ENCODE peak calls at places on chromosomes 1 and 21, in four cellular contexts. T, Z, K and F are unnamed samples.

GRCh38 chr1:1973716-1974642 is 29.6 kb downstream of the CFAP74 start:
- DNase-seq in Z (no peak), K (peak), T (no peak), F (no peak)

GRCh38 chr1:82697965-82698364 is 897.2 kb downstream of the ADGRL2 start:
- DNase-seq in T (no peak), Z (no peak), K (no peak), F (no peak)

GRCh38 chr1:32220746-32221580 is 1.2 kb downstream of the TMEM234 start:
- DNase-seq in Z (no peak), K (no peak), T (no peak), F (no peak)

GRCh38 chr1:153355445-153356071 is 2.1 kb upstream of the S100A9 start:
- DNase-seq in K (peak), Z (peak), T (peak), F (peak)

GRCh38 chr1:167420510-167420909 is 97.8 kb downstream of the CD247 start:
- DNase-seq in T (no peak), Z (peak), K (peak), F (no peak)

GRCh38 chr21:36692125-36692843 is 6.6 kb upstream of the SIM2 start:
- DNase-seq in T (no peak), Z (no peak), K (no peak), F (no peak)

GRCh38 chr1:32208891-32209309 is at the start of gene DCDC2B:
- DNase-seq in Z (peak), T (no peak), K (no peak), F (peak)

GRCh38 chr1:200988693-200989092 is 34.8 kb downstream of the KIF21B start:
- DNase-seq in Z (no peak), T (no peak), K (no peak), F (no peak)

GRCh38 chr1:10717296-10718082 is 79.0 kb downstream of the CASZ1 start:
- DNase-seq in K (peak), T (no peak), Z (no peak), F (no peak)

GRCh38 chr1:112619518-112620458 is at the start of gene CAPZA1:
- DNase-seq in Z (peak), T (peak), K (peak), F (peak)

GRCh38 chr1:1230656-1231399 is 973 bp downstream of the SDF4 start:
- DNase-seq in Z (peak), T (no peak), K (peak), F (peak)

GRCh38 chr1:4178501-4178900 is 278.4 kb upstream of the C1orf174 start:
- DNase-seq in K (no peak), T (no peak), Z (no peak), F (no peak)

GRCh38 chr1:9861371-9861770 is 37.6 kb upstream of the CLSTN1 start:
- DNase-seq in Z (no peak), K (no peak), T (peak), F (no peak)

GRCh38 chr1:57319165-57319564 is 104.7 kb downstream of the DAB1 start:
- DNase-seq in K (no peak), T (no peak), Z (no peak), F (no peak)

GRCh38 chr1:40049745-40050144 is 9.2 kb downstream of the CAP1 start:
- DNase-seq in T (no peak), Z (no peak), K (no peak), F (no peak)

DNA sequence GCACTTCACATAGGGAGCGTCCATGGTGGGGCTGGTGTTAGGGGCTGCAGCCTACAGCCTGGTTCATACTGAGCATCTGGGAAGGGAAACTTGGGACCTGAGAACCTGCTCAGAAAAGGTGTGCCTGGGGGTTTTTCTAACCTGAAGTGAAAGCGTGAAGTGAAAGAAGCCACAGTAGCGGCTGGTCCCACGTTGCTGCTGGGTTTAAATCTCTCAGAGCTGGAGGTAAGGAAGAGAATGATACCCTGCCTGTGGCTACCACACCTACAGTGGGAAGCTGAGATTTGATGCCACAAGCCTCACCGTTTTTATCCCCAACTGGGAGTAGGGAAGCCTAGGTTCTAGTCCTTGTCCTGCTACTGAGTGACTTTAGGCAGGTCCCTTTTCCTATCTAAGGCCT is 21.0 kb upstream of the FUCA1 start:
- DNase-seq in Z (no peak), T (no peak), K (no peak), F (no peak)
- TF ChIP-seq HMGXB4 in Z (no peak), T (no peak), K (no peak), F (no peak)

GRCh38 chr21:45412491-45412890 is 7.5 kb downstream of the COL18A1 start:
- DNase-seq in Z (no peak), T (peak), K (no peak), F (no peak)
- TF ChIP-seq HMGXB4 in Z (no peak), T (no peak), K (no peak), F (no peak)

GRCh38 chr1:53165408-53165961 is 23.0 kb upstream of the SLC1A7 start:
- DNase-seq in Z (no peak), K (no peak), T (no peak), F (no peak)
- TF ChIP-seq HMGXB4 in Z (no peak), K (no peak), T (no peak), F (no peak)

DNA sequence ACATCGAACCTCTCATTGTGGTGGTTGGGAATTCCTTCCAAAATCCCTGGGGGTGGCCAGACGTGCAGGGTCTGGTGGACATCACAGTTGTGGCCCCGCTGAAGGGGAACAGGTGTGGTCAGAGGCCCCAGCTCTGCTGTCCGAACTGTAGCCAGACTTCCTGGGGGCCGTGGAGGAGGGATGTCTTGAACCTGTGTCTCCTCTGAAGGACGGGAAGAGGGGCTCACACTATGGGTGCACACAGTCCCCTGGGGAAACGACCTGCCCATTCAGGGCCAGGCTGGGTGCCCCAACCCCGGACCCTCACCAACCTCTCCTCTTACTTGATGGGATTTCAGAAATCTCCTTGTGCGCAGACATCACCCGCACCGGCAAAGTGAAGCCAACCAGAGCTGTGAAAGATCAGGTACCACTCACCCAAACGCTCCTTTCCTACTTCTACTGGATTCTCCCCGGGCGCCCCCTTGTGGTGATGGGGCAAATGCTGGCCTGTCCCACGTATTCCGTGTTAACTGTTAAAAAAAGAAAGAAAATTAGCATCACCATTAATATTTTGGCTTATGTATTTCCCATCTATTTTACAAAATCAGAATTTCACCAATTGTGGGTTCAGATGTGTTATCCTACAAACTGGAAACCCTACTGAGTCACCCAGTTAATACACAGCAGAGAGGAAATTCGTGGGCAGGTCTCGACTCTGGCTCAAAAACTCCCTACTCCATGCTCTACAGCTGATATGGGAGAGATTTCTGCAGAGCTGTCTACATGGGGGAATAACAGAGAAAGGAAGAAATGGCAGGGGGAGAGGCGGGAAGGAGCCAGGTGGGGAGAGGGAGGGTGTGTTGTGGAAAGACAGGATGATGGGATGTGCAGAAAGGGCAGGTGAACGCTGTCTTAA is 28.1 kb downstream of the PADI4 start:
- DNase-seq in T (peak), Z (peak), K (peak), F (peak)
- TF ChIP-seq HMGXB4 in T (no peak), Z (no peak), K (no peak), F (no peak)

GRCh38 chr1:7389201-7389785 is 381.8 kb upstream of the VAMP3 start:
- DNase-seq in Z (no peak), K (no peak), T (no peak), F (no peak)

GRCh38 chr1:7388488-7389185 is 382.5 kb upstream of the VAMP3 start:
- DNase-seq in T (no peak), K (no peak), Z (no peak), F (no peak)

GRCh38 chr1:7390604-7391000 is 380.5 kb upstream of the VAMP3 start:
- DNase-seq in K (no peak), T (no peak), Z (no peak), F (no peak)

GRCh38 chr1:7388141-7388487 is 383.0 kb upstream of the VAMP3 start:
- DNase-seq in Z (no peak), K (no peak), T (no peak), F (no peak)

DNA sequence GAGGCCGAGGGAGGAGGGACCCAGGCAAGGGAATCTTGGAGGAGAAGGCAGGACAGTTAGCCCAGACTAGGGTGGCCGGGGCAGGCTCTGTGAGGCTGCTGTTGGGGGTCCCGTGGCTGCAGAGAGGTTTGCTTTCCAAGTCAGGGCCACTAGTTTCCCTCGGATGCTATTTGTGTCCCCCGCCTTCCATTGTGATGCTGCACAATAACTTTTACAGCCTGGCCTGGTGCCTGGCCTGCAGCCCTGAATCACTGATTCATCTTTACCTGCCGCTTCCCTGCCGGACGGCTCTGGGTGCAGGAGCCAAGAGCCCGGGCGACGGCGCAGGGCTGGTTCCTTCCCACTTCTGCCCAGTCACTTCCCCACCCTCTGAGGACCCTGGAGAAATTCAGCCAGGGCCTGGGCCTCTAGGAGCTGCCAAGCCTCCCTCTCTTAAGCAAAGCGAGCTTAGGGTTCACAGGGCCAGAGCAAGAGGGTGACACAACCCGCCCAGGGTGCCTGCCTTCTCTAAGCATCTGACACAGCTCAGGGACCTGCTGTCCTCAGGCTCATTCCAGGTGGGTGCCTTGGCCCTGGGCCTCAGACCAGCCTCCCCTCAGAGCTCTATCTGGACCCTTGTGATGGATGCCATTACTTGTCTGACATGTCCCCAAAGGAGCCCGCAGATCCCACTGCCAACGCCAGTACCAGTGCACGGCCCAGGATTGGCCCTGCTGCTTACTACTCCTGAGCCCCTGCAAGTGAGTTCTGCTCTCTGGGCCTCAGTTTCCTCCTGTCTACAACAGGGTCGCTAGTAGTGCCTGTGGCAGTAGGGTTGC is 381.1 kb upstream of the VAMP3 start:
- DNase-seq in T (no peak), Z (no peak), K (no peak), F (no peak)
- TF ChIP-seq HMGXB4 in T (no peak), Z (no peak), K (no peak), F (no peak)

DNA sequence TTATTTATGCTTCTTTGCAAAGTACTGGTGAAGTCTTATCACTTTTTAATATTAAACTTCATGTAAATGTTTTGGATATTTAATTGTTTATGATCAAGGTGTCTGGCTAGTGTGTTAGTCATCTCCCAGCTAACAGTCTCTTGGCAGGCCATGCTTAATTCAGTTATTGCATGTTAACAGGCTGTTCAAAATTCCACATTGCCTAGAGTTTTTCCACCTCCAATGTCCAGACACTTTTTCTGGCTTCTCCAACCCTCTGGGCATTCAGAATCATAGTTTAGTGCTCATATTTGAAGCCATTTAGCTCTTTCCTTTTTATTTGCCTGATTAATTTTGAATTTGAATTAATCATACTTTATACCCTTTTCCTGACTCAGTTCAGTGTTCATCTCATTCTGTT is 69.2 kb downstream of the OLFML2B start:
- DNase-seq in Z (no peak), K (no peak), T (no peak), F (no peak)
- TF ChIP-seq HMGXB4 in Z (no peak), K (no peak), T (no peak), F (no peak)

DNA sequence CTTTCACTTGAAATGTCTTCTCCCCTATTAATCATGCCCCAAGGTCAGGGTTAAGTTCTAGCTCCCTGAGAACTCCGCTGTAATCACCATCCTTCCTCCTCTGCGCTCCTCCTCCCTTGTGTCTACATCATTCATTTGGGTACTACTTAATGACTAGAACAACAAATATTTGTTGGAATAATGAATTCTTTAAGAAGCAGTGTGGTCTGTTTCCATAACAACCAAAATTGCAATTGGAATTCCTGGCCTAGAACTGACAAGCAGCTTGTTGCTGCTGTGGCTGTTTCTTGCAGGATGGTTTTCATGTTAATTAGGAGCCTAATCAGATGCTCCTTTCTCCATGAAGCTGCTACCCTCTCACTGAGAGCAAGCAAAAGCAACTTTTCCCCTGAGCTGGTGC is 192.5 kb downstream of the ZZZ3 start:
- DNase-seq in K (no peak), T (no peak), Z (no peak), F (no peak)
- TF ChIP-seq HMGXB4 in K (no peak), T (no peak), Z (no peak), F (no peak)